ENCODE peak calls at places on chromosomes 11 and 22, in seven cellular contexts. One of them, this sample, is unnamed.

GRCh38 chr11:88555829-88556202 is 218.3 kb upstream of the CTSC start:
- DNase-seq in NCI-H2029: no peak
- DNase-seq in NCI-H1417: no peak
- DNase-seq in activated naive CD4-positive, alpha-beta T cell treated with Interleukin-2 at 50 U/mL for 16 hours: no peak
- DNase-seq in astrocyte of the spinal cord: peak
- DNase-seq in mucosa of descending colon: no peak
- DNase-seq in HT1080: no peak
- DNase-seq in this sample: no peak

GRCh38 chr22:41000941-41001721 is 50.0 kb downstream of the RBX1 start:
- DNase-seq in astrocyte of the spinal cord: no peak
- DNase-seq in mucosa of descending colon: no peak
- DNase-seq in NCI-H1417: no peak
- DNase-seq in HT1080: no peak
- DNase-seq in NCI-H2029: no peak
- DNase-seq in activated naive CD4-positive, alpha-beta T cell treated with Interleukin-2 at 50 U/mL for 16 hours: no peak
- DNase-seq in this sample: no peak

GRCh38 chr11:64297722-64298358 is 2.3 kb upstream of the CATSPERZ start:
- DNase-seq in NCI-H1417: no peak
- DNase-seq in NCI-H2029: no peak
- DNase-seq in astrocyte of the spinal cord: no peak
- DNase-seq in activated naive CD4-positive, alpha-beta T cell treated with Interleukin-2 at 50 U/mL for 16 hours: no peak
- DNase-seq in HT1080: no peak
- DNase-seq in mucosa of descending colon: peak
- DNase-seq in this sample: no peak

GRCh38 chr11:67270256-67271211 is 4.3 kb downstream of the GRK2 start:
- DNase-seq in NCI-H2029: no peak
- DNase-seq in HT1080: no peak
- DNase-seq in astrocyte of the spinal cord: no peak
- DNase-seq in mucosa of descending colon: peak
- DNase-seq in NCI-H1417: no peak
- DNase-seq in activated naive CD4-positive, alpha-beta T cell treated with Interleukin-2 at 50 U/mL for 16 hours: no peak
- DNase-seq in this sample: peak

GRCh38 chr11:19995131-19995530 is 165.1 kb downstream of the DBX1 start:
- DNase-seq in NCI-H1417: no peak
- DNase-seq in NCI-H2029: no peak
- DNase-seq in astrocyte of the spinal cord: peak
- DNase-seq in HT1080: peak
- DNase-seq in activated naive CD4-positive, alpha-beta T cell treated with Interleukin-2 at 50 U/mL for 16 hours: no peak
- DNase-seq in mucosa of descending colon: no peak
- DNase-seq in this sample: no peak

GRCh38 chr11:17927643-17928343 is 85.1 kb downstream of the SERGEF start:
- DNase-seq in NCI-H1417: no peak
- DNase-seq in HT1080: no peak
- DNase-seq in astrocyte of the spinal cord: peak
- DNase-seq in mucosa of descending colon: no peak
- DNase-seq in activated naive CD4-positive, alpha-beta T cell treated with Interleukin-2 at 50 U/mL for 16 hours: no peak
- DNase-seq in NCI-H2029: no peak
- DNase-seq in this sample: no peak

GRCh38 chr11:45671246-45672171 is 6.1 kb upstream of the CHST1 start:
- DNase-seq in astrocyte of the spinal cord: no peak
- DNase-seq in HT1080: peak
- DNase-seq in mucosa of descending colon: no peak
- DNase-seq in NCI-H1417: no peak
- DNase-seq in activated naive CD4-positive, alpha-beta T cell treated with Interleukin-2 at 50 U/mL for 16 hours: no peak
- DNase-seq in NCI-H2029: no peak
- DNase-seq in this sample: no peak

GRCh38 chr22:49994361-49995058 is 18.1 kb downstream of the IL17REL start:
- DNase-seq in activated naive CD4-positive, alpha-beta T cell treated with Interleukin-2 at 50 U/mL for 16 hours: no peak
- DNase-seq in mucosa of descending colon: no peak
- DNase-seq in NCI-H1417: no peak
- DNase-seq in NCI-H2029: no peak
- DNase-seq in HT1080: no peak
- DNase-seq in astrocyte of the spinal cord: no peak
- DNase-seq in this sample: no peak

GRCh38 chr22:43448048-43448447 is 36.2 kb downstream of the MPPED1 start:
- DNase-seq in mucosa of descending colon: no peak
- DNase-seq in NCI-H1417: no peak
- DNase-seq in astrocyte of the spinal cord: no peak
- DNase-seq in HT1080: no peak
- DNase-seq in activated naive CD4-positive, alpha-beta T cell treated with Interleukin-2 at 50 U/mL for 16 hours: no peak
- DNase-seq in NCI-H2029: no peak
- DNase-seq in this sample: no peak

GRCh38 chr11:69657911-69658605 is 17.1 kb downstream of the LTO1 start:
- DNase-seq in activated naive CD4-positive, alpha-beta T cell treated with Interleukin-2 at 50 U/mL for 16 hours: no peak
- DNase-seq in NCI-H1417: no peak
- DNase-seq in HT1080: no peak
- DNase-seq in mucosa of descending colon: peak
- DNase-seq in astrocyte of the spinal cord: no peak
- DNase-seq in NCI-H2029: no peak
- DNase-seq in this sample: peak